ENCODE peak calls at places on chromosomes 1 and 21, in five cellular contexts. M is GM12878, K is fibroblast of lung, S is adipocyte, N is cardiac fibroblast. H is an unnamed sample.

GRCh38 chr1:38053416-38054091 is 7.0 kb upstream of the POU3F1 start:
- DNase-seq in M (no peak), K (no peak), S (no peak), N (no peak), H (no peak)

GRCh38 chr1:182303778-182304177 is 87.8 kb downstream of the GLUL start:
- DNase-seq in M (peak; percentile 33), K (no peak), S (peak; percentile 24), N (no peak), H (no peak)

GRCh38 chr1:203072911-203073310 is 12.9 kb downstream of the MYOG start:
- DNase-seq in M (no peak), K (no peak), S (no peak), N (no peak), H (no peak)

GRCh38 chr1:46687095-46687659 is 15.5 kb downstream of the TEX38 start:
- DNase-seq in M (no peak), K (peak; percentile 82), S (peak; percentile 65), N (peak; percentile 32), H (no peak)

GRCh38 chr1:15934211-15935055 is 41.5 kb downstream of the ZBTB17 start:
- DNase-seq in M (no peak), K (no peak), S (no peak), N (no peak), H (no peak)

GRCh38 chr1:204544321-204544720 is 28.1 kb downstream of the MDM4 start:
- DNase-seq in M (no peak), K (peak; percentile 34), S (peak; percentile 51), N (peak; percentile 79), H (peak; percentile 31)

GRCh38 chr1:207495816-207496792 is at the start of gene CR1:
- DNase-seq in M (no peak), K (no peak), S (peak; percentile 25), N (no peak), H (no peak)

GRCh38 chr21:28636988-28637691 is 355.5 kb downstream of the LTN1 start:
- DNase-seq in M (no peak), K (peak; percentile 79), S (peak; percentile 77), N (peak; percentile 94), H (peak; percentile 64)

GRCh38 chr1:15417365-15417934 is 7.8 kb downstream of the EFHD2 start:
- DNase-seq in M (no peak), K (peak; percentile 52), S (peak; percentile 49), N (peak; percentile 74), H (no peak)

GRCh38 chr1:244732846-244733450 is 80.0 kb downstream of the DESI2 start:
- DNase-seq in M (no peak), K (no peak), S (no peak), N (no peak), H (no peak)

GRCh38 chr1:204465469-204466415 is 28.9 kb downstream of the PIK3C2B start:
- DNase-seq in M (peak; percentile 63), K (no peak), S (no peak), N (no peak), H (no peak)

GRCh38 chr1:24557220-24557619 is 1.3 kb downstream of the NCMAP start:
- DNase-seq in M (no peak), K (no peak), S (no peak), N (no peak), H (no peak)

GRCh38 chr1:69766431-69766830 is 198.7 kb downstream of the LRRC7 start:
- DNase-seq in M (no peak), K (no peak), S (no peak), N (peak; percentile 21), H (no peak)

GRCh38 chr1:46102769-46103476 is 29.5 kb downstream of the PIK3R3 start:
- DNase-seq in M (no peak), K (no peak), S (no peak), N (peak; percentile 21), H (no peak)

GRCh38 chr1:110620686-110621085 is 14.5 kb upstream of the KCNA2 start:
- DNase-seq in M (no peak), K (no peak), S (no peak), N (no peak), H (no peak)

GRCh38 chr1:19083081-19083480 is 126.6 kb upstream of the IFFO2 start:
- DNase-seq in M (no peak), K (no peak), S (no peak), N (peak; percentile 90), H (no peak)

GRCh38 chr21:30680586-30680985 is 37.9 kb downstream of the KRTAP20-3 start:
- DNase-seq in M (no peak), K (no peak), S (no peak), N (no peak), H (no peak)

GRCh38 chr1:77829851-77830250 is 50.4 kb downstream of the MIGA1 start:
- DNase-seq in M (no peak), K (no peak), S (no peak), N (no peak), H (no peak)

GRCh38 chr1:87450615-87451209 is 122.0 kb downstream of the LMO4 start:
- DNase-seq in M (peak; percentile 24), K (no peak), S (no peak), N (no peak), H (no peak)

GRCh38 chr1:91428182-91428798 is 23.7 kb upstream of the HFM1 start:
- DNase-seq in M (no peak), K (no peak), S (no peak), N (no peak), H (no peak)

DNA sequence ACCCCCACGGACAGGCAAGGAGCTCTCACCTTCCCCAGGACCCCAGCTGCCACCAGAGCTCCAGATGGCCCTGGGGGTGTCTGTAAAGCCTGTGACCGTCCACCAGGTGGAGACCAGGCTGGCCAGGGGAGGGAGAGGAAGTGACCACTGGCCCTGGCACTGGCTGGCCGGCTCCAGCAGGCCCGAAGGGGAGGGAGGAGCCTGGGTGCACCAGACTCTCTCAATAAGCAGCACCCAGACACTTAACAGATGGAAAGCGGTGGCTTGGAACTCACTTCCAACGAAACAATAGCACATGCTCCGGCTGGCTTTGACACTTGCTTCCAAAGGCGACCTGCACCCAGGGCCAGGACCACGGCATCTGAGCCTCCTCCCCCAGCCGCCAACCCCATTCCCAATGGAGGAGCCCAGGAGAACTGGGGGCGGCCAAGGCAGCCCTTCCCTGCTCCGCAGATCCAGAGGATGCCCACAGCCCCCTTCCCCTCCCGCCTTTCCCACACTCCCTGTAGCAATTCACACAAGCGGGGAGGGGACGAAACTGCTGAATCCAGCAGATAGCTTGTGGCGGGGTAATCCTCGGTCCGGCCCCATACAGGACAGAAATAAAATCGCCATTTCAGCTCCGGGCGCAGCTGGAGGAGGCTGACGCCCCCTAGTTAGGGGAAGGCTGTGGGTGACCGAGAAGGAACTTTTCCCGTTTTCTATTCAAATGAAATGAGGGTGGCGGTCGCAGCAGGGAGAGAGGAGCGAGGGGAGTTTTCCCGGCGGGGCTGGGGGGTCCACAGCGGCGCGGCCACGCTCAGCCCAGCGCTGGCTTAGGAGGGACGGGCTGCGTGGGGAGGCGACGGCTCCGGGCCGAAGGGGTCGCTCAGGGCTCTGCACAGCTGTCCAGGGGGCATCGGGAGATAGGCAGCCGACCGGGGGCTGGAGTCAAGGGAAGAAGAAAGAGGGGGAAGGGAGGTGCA is 612 bp upstream of the PDE9A start:
- DNase-seq in M (no peak), K (peak; percentile 39), S (no peak), N (peak; percentile 37), H (no peak)
- H3K4me3 ChIP-seq in M (no peak overlapping the region), K (no peak overlapping the region), S (peak overlapping the region; percentile 33), N (peak overlapping the region; percentile 11), H (peak overlapping the region; percentile 24)

DNA sequence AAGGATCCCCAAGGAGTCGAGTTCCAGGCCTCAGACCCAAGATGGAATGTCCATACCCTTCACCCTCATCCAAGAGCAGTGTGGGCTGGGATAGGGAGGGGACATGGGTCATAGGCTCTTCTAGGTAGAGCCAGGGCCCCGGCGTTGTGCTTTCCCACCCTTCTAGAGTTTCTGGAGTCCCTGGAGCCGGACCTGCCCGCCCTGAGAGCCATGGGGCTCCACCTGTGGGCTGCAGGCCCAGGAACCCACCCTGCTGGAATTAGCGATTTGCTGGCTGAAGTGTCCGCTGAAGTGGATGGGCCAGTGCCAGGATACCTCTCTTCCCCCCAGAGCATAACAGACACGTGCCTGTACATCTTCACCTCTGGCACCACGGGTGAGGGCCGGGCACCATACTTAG is 1.1 kb downstream of the SLC27A3 start:
- DNase-seq in M (no peak), K (no peak), S (no peak), N (no peak), H (no peak)
- H3K4me3 ChIP-seq in M (peak overlapping the region; percentile 81), K (peak overlapping the region; percentile 70), S (peak overlapping the region; percentile 94), N (peak overlapping the region; percentile 70), H (peak overlapping the region; percentile 68)

GRCh38 chr1:167790117-167790516 is 68.3 kb downstream of the MPZL1 start:
- DNase-seq in M (no peak), K (no peak), S (no peak), N (no peak), H (no peak)

GRCh38 chr1:167789501-167789900 is 67.7 kb downstream of the MPZL1 start:
- DNase-seq in M (no peak), K (no peak), S (peak; percentile 68), N (peak; percentile 71), H (no peak)

GRCh38 chr1:167784876-167785550 is 63.2 kb downstream of the MPZL1 start:
- DNase-seq in M (no peak), K (no peak), S (no peak), N (peak; percentile 30), H (no peak)

GRCh38 chr1:167782946-167783345 is 61.2 kb downstream of the MPZL1 start:
- DNase-seq in M (no peak), K (no peak), S (no peak), N (no peak), H (no peak)

GRCh38 chr1:167786502-167786901 is 64.7 kb downstream of the MPZL1 start:
- DNase-seq in M (no peak), K (no peak), S (no peak), N (no peak), H (no peak)
- H3K4me3 ChIP-seq in M (no peak overlapping the region), K (no peak overlapping the region), S (no peak overlapping the region), N (no peak overlapping the region), H (no peak overlapping the region)

GRCh38 chr1:1858382-1859086 is 32.4 kb downstream of the GNB1 start:
- DNase-seq in M (no peak), K (peak; percentile 87), S (peak; percentile 93), N (peak; percentile 93), H (peak; percentile 38)
- H3K4me3 ChIP-seq in M (no peak overlapping the region), K (no peak overlapping the region), S (peak overlapping the region; percentile 17), N (no peak overlapping the region), H (no peak overlapping the region)

DNA sequence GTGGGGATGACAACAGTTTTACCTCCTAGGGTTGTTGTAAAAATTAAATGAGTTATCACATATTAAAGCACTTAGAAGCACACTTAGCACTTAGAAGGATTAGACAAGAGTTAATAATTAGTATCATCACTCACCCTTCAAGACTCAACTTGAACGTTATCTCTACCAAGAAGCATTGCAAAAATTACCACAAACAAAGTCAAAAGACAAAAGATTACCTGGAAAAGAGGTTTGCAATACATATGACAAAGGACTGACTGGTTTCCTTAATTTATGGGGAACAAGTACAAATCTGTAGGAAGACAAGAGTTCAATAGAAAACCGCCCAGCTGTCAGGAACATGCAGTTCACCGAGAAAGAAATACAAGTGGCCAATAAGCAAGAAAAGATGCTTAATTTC is 93.3 kb upstream of the ATP1A1 start:
- DNase-seq in M (no peak), K (no peak), S (no peak), N (no peak), H (no peak)
- H3K4me3 ChIP-seq in M (no peak overlapping the region), K (no peak overlapping the region), S (no peak overlapping the region), N (no peak overlapping the region), H (no peak overlapping the region)

GRCh38 chr1:67019600-67020136 is 34.3 kb downstream of the SLC35D1 start:
- DNase-seq in M (no peak), K (peak; percentile 45), S (peak; percentile 29), N (peak; percentile 76), H (peak; percentile 45)
- H3K4me3 ChIP-seq in M (no peak overlapping the region), K (no peak overlapping the region), S (no peak overlapping the region), N (no peak overlapping the region), H (no peak overlapping the region)